ENCODE peak calls at places on chromosomes 16 and 17, in four cellular contexts. Q is stimulated activated CD4-positive, alpha-beta T cell treated with anti-CD3 and anti-CD28 coated beads, Interleukin-1b, Interleukin-23, amount 100 ng/mL, for 48 hours; R is SK-N-DZ; G is GM06990. M is an unnamed sample.

GRCh38 chr16:31135535-31136286 is at the start of gene PRSS8:
- DNase-seq in R (no peak), Q (no peak), G (no peak), M (no peak)

GRCh38 chr17:82094931-82095776 is 2.9 kb downstream of the FASN start:
- DNase-seq in R (no peak), Q (no peak), G (peak), M (no peak)

GRCh38 chr16:57042157-57043111 is 49.9 kb upstream of the CPNE2 start:
- DNase-seq in R (no peak), Q (peak), G (peak), M (peak)

GRCh38 chr17:33152793-33153192 is 140.3 kb downstream of the ASIC2 start:
- DNase-seq in Q (no peak), R (no peak), G (no peak), M (no peak)

GRCh38 chr17:45231481-45232116 is 9.9 kb downstream of the FMNL1 start:
- DNase-seq in G (no peak), Q (no peak), R (peak), M (no peak)

GRCh38 chr17:54727624-54728023 is 173.0 kb upstream of the TOM1L1 start:
- DNase-seq in G (no peak), R (no peak), Q (no peak), M (no peak)

GRCh38 chr17:12352127-12352526 is 313.6 kb upstream of the MYOCD start:
- DNase-seq in R (no peak), Q (no peak), G (no peak), M (no peak)

GRCh38 chr16:80198995-80199299 is 341.8 kb upstream of the DYNLRB2 start:
- DNase-seq in Q (no peak), G (no peak), R (no peak), M (no peak)

GRCh38 chr16:73365010-73365409 is 317.1 kb upstream of the ZFHX3 start:
- DNase-seq in R (peak), Q (no peak), G (no peak), M (no peak)

GRCh38 chr17:1203111-1203966 is 23.6 kb upstream of the ABR start:
- DNase-seq in G (peak), R (no peak), Q (peak), M (peak)

GRCh38 chr17:62888148-62888547 is 77.9 kb upstream of the TANC2 start:
- DNase-seq in G (no peak), Q (no peak), R (no peak), M (no peak)

GRCh38 chr17:20203761-20204263 is 194.7 kb downstream of the SPECC1 start:
- DNase-seq in R (no peak), Q (no peak), G (peak), M (peak)

GRCh38 chr16:15948532-15949209 is 745 bp upstream of the ABCC1 start:
- DNase-seq in Q (no peak), G (no peak), R (no peak), M (peak)

GRCh38 chr17:7704601-7705268 is at the start of gene EFNB3:
- DNase-seq in R (peak), G (no peak), Q (no peak), M (no peak)

M was measured in GM20000.